ENCODE peak calls at places on chromosomes 13 and 19, in five cellular contexts. One of them, this sample, is unnamed. For H3K36me3, the result is how much of the 10 kb centered on the place peaks cover.

GRCh38 chr19:19185853-19186728 is 5.9 kb downstream of the BORCS8 start:
- DNase-seq in stomach: peak
- DNase-seq in breast epithelium: no peak
- DNase-seq in esophagus muscularis mucosa: no peak
- DNase-seq in HCT116: peak
- DNase-seq in this sample: peak

GRCh38 chr13:28337196-28338045 is 157.5 kb downstream of the FLT1 start:
- DNase-seq in breast epithelium: no peak
- DNase-seq in esophagus muscularis mucosa: no peak
- DNase-seq in HCT116: no peak
- DNase-seq in stomach: no peak
- DNase-seq in this sample: no peak

GRCh38 chr19:50331187-50332013 is 2.2 kb upstream of the KCNC3 start:
- DNase-seq in breast epithelium: no peak
- DNase-seq in stomach: no peak
- DNase-seq in esophagus muscularis mucosa: no peak
- DNase-seq in HCT116: no peak
- DNase-seq in this sample: no peak

GRCh38 chr13:113836917-113837553 is 26.8 kb downstream of the GAS6 start:
- DNase-seq in esophagus muscularis mucosa: no peak
- DNase-seq in breast epithelium: no peak
- DNase-seq in stomach: peak
- DNase-seq in HCT116: peak
- DNase-seq in this sample: no peak

GRCh38 chr19:49468746-49469447 is 5.1 kb upstream of the FLT3LG start:
- DNase-seq in esophagus muscularis mucosa: peak
- DNase-seq in HCT116: no peak
- DNase-seq in breast epithelium: no peak
- DNase-seq in stomach: peak
- DNase-seq in this sample: peak

GRCh38 chr13:95193509-95194230 is 107.6 kb downstream of the ABCC4 start:
- DNase-seq in breast epithelium: no peak
- DNase-seq in stomach: no peak
- DNase-seq in HCT116: no peak
- DNase-seq in esophagus muscularis mucosa: no peak
- DNase-seq in this sample: no peak

GRCh38 chr19:1961545-1961878 is 20.5 kb downstream of the CSNK1G2 start:
- DNase-seq in stomach: no peak
- DNase-seq in esophagus muscularis mucosa: no peak
- DNase-seq in HCT116: no peak
- DNase-seq in breast epithelium: no peak
- DNase-seq in this sample: no peak

GRCh38 chr19:9431475-9431874 is 3.9 kb downstream of the ZNF266 start:
- DNase-seq in stomach: no peak
- DNase-seq in esophagus muscularis mucosa: no peak
- DNase-seq in HCT116: no peak
- DNase-seq in breast epithelium: no peak
- DNase-seq in this sample: no peak

GRCh38 chr19:42468273-42468796 is 25.6 kb upstream of the CXCL17 start:
- DNase-seq in esophagus muscularis mucosa: no peak
- DNase-seq in breast epithelium: no peak
- DNase-seq in HCT116: peak
- DNase-seq in stomach: no peak
- DNase-seq in this sample: peak

GRCh38 chr19:49142866-49143335 is 12.3 kb downstream of the HRC start:
- DNase-seq in stomach: peak
- DNase-seq in HCT116: no peak
- DNase-seq in breast epithelium: peak
- DNase-seq in esophagus muscularis mucosa: no peak
- DNase-seq in this sample: peak

DNA sequence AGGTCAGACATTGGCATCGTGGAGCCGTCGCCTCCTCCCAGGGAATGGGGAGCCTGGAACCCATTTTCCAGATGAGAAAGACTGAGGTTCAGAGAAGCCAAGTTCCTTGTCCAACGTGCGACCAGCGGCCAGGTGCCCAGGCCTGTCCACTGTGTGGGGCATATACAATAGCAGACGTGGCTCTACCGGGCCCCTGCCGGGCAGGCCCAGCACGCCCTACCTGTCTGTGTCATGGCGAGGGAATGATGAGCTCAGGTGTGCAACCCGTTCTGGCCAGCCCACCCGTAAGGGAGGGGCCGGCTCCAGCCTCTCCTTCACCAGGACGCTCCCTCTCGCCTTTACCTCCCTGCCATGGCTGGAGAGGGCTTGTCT is 837 bp downstream of the GNA15 start:
- DNase-seq in HCT116: no peak
- DNase-seq in breast epithelium: no peak
- DNase-seq in stomach: no peak
- DNase-seq in esophagus muscularis mucosa: no peak
- DNase-seq in this sample: no peak
- TF ChIP-seq POLR2A in HCT116: no peak
- TF ChIP-seq POLR2A in breast epithelium: no peak
- TF ChIP-seq POLR2A in stomach: no peak
- TF ChIP-seq POLR2A in esophagus muscularis mucosa: no peak
- TF ChIP-seq POLR2A in this sample: no peak

DNA sequence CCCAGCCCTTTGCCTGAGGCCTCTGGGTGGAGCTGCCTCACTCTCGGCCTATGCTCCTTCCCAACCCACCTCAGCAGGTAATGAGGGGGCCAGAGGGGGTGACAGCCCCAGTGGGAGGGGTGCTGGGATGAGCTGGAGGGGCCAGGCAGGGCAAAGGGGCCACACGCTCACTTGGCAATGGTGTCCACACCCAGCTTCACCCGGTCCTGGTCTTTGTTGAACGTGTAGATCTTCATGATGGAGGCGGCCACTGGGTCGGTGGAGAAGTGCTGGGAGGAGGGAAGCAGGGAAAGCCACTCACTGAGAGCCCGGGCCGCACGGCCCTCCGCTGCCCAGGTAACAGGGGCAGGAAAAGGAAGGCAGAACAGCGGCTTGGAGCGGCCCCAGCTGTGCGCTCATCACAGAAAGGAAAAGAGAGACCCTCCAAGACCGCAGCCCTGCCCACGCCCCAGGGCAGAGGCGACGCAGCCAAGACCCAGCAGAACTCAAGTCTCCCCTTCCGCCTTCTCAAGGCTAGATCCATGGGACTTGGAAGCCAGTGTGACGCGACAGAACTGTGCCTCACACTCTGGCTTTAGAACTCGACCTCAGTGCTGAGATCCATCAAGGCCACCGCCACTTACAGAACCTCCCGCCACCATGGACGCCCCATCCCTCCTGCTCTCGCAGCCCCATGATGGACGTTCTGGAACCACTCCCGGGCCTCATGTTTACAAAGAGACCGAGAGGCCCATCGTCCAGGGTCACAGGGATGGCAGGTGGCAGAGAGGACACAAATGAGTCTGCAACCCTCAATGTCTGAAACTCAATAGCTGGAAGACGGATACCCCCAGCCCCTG is 9.2 kb downstream of the UBXN6 start:
- DNase-seq in breast epithelium: no peak
- DNase-seq in HCT116: no peak
- DNase-seq in esophagus muscularis mucosa: no peak
- DNase-seq in stomach: no peak
- DNase-seq in this sample: no peak
- H3K36me3 ChIP-seq in breast epithelium: under half
- H3K36me3 ChIP-seq in HCT116: under half
- H3K36me3 ChIP-seq in esophagus muscularis mucosa: half or more
- H3K36me3 ChIP-seq in stomach: half or more
- H3K36me3 ChIP-seq in this sample: half or more

DNA sequence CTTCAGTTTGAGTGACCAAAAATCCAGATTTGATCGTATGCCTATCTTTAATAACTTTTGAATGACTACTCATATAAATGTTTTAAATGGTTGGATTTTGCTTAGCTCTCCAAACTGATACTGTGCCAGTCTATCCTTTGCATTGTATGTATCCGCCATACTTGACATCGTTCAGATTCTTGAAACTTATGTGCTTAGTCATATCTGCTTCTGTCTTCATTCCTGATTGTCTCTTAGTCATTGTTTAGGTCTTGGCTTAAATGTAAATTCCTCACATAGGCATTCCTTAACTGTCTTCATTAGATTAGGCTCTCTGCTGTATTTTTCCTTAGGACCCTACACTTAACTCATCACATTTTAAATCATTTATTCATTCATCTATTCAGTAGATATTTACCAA is 126.0 kb downstream of the PCCA start:
- DNase-seq in HCT116: no peak
- DNase-seq in breast epithelium: no peak
- DNase-seq in stomach: no peak
- DNase-seq in esophagus muscularis mucosa: no peak
- DNase-seq in this sample: no peak
- TF ChIP-seq POLR2AphosphoS5 in HCT116: no peak
- TF ChIP-seq POLR2AphosphoS5 in breast epithelium: no peak
- TF ChIP-seq POLR2AphosphoS5 in stomach: no peak
- TF ChIP-seq POLR2AphosphoS5 in esophagus muscularis mucosa: no peak
- TF ChIP-seq POLR2AphosphoS5 in this sample: no peak

DNA sequence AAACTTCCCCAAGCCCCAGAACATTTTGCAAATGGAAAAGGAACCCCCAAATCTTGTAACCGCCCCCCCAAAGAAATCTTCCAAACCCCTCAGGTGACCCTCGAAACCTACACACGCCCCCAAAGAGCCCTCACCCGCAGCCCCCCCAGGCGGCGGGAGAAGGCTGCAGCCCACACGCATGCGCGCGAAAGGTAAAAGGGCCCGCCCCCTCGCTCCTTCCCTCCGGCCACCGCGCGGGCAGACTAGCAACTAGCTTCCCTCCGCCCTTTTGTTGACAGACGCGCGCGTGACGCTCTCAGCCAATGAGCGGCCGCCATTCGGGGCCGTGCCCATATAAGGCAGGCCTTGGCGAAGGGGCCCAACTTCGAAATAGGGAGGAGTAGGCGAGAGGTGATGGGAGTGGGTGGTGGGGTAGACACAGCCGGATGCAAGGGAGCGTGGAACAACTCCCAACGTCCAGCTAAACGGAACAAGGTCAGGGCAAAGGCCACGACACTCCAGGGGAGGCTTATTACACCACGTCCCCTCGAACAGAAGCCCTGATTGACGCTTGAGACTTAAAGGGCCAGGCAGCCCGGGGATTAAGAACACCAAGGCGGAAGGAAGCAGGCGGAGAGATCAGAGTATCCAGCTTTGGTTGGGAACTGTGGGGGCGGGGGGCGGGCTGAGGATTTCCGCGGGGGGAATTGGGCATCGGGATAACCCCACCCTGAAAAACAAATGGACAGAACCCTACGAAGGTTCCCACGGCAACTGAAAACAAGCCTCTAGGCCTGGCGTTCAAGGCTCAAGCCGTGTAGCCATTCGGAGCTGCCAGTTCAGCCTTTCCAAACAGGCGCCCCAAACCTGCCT is 13.3 kb downstream of the FBXO46 start:
- DNase-seq in breast epithelium: peak
- DNase-seq in stomach: peak
- DNase-seq in HCT116: peak
- DNase-seq in esophagus muscularis mucosa: peak
- DNase-seq in this sample: peak
- TF ChIP-seq POLR2A in breast epithelium: peak
- TF ChIP-seq POLR2A in stomach: no peak
- TF ChIP-seq POLR2A in HCT116: no peak
- TF ChIP-seq POLR2A in esophagus muscularis mucosa: peak
- TF ChIP-seq POLR2A in this sample: peak

GRCh38 chr13:32267836-32268439 is 47.2 kb downstream of the ZAR1L start:
- DNase-seq in esophagus muscularis mucosa: no peak
- DNase-seq in HCT116: peak
- DNase-seq in breast epithelium: no peak
- DNase-seq in stomach: peak
- DNase-seq in this sample: peak

GRCh38 chr13:32277838-32278237 is 37.3 kb downstream of the ZAR1L start:
- DNase-seq in HCT116: no peak
- DNase-seq in stomach: no peak
- DNase-seq in esophagus muscularis mucosa: no peak
- DNase-seq in breast epithelium: no peak
- DNase-seq in this sample: no peak

GRCh38 chr13:32272021-32272695 is 43.0 kb downstream of the ZAR1L start:
- DNase-seq in stomach: no peak
- DNase-seq in esophagus muscularis mucosa: no peak
- DNase-seq in HCT116: no peak
- DNase-seq in breast epithelium: no peak
- DNase-seq in this sample: no peak
- H3K36me3 ChIP-seq in stomach: half or more
- H3K36me3 ChIP-seq in esophagus muscularis mucosa: half or more
- H3K36me3 ChIP-seq in HCT116: under half
- H3K36me3 ChIP-seq in breast epithelium: under half
- H3K36me3 ChIP-seq in this sample: under half

GRCh38 chr13:73981595-73981994 is 152.6 kb downstream of the KLF12 start:
- DNase-seq in stomach: no peak
- DNase-seq in HCT116: no peak
- DNase-seq in breast epithelium: no peak
- DNase-seq in esophagus muscularis mucosa: no peak
- DNase-seq in this sample: no peak
- TF ChIP-seq POLR2AphosphoS5 in stomach: no peak
- TF ChIP-seq POLR2AphosphoS5 in HCT116: no peak
- TF ChIP-seq POLR2AphosphoS5 in breast epithelium: no peak
- TF ChIP-seq POLR2AphosphoS5 in esophagus muscularis mucosa: no peak
- TF ChIP-seq POLR2AphosphoS5 in this sample: no peak

This sample was measured in transverse colon.